ENCODE peak calls at places on chromosome 17, in eight cellular contexts. U is stimulated activated CD8-positive, alpha-beta memory T cell treated with anti-CD3 and anti-CD28 coated beads, Interleukin-12 subunit alpha, Interleukin-12 subunit beta, amount 100 ng/mL, for 4 hours; Z is heart right ventricle; D is SHP77; B is activated CD8-positive, alpha-beta T cell treated with anti-CD3 and anti-CD28 coated beads for 36 hours; W is activated T-helper 1 cell treated with Interleukin-2 at 50 U/mL for 16 hours; C is activated T-helper 9 cell treated with anti-CD3 and anti-CD28 coated beads, Interleukin-2, amount 50 U/mL, for 16 hours; Q is RPMI8226. M is an unnamed sample.

GRCh38 chr17:8459109-8459508 is 23.4 kb downstream of the NDEL1 start:
- DNase-seq in U (no peak), Z (no peak), D (no peak), B (no peak), W (no peak), C (no peak), Q (no peak), M (no peak)

GRCh38 chr17:70582777-70583176 is 413.4 kb downstream of the KCNJ2 start:
- DNase-seq in U (no peak), Z (no peak), D (no peak), B (no peak), W (no peak), C (no peak), Q (no peak), M (no peak)

GRCh38 chr17:80605326-80606066 is 60.9 kb downstream of the RPTOR start:
- DNase-seq in U (no peak), Z (no peak), D (no peak), B (peak; percentile 83), W (peak; percentile 33), C (peak; percentile 57), Q (no peak), M (peak; percentile 25)

GRCh38 chr17:72465191-72466024 is 344.6 kb downstream of the SOX9 start:
- DNase-seq in U (no peak), Z (no peak), D (no peak), B (no peak), W (no peak), C (no peak), Q (no peak), M (no peak)

GRCh38 chr17:55641559-55642160 is 81.0 kb downstream of the TMEM100 start:
- DNase-seq in U (no peak), Z (peak; percentile 48), D (peak; percentile 43), B (peak; percentile 53), W (no peak), C (no peak), Q (peak; percentile 48), M (no peak)

GRCh38 chr17:81004336-81005015 is 12.8 kb downstream of the CHMP6 start:
- DNase-seq in U (no peak), Z (no peak), D (no peak), B (peak; percentile 78), W (no peak), C (no peak), Q (no peak), M (no peak)

GRCh38 chr17:149897-150575 is 12.7 kb downstream of the SCGB1C2 start:
- DNase-seq in U (no peak), Z (no peak), D (no peak), B (no peak), W (no peak), C (no peak), Q (no peak), M (no peak)

GRCh38 chr17:62702746-62703268 is 75.3 kb downstream of the MRC2 start:
- DNase-seq in U (no peak), Z (no peak), D (no peak), B (no peak), W (no peak), C (no peak), Q (no peak), M (no peak)